ENCODE peak calls at places on chromosomes 6 and 20, in four cellular contexts. L, V, T and W are unnamed samples.

GRCh38 chr6:12103158-12103557 is 91.0 kb downstream of the HIVEP1 start:
- DNase-seq in T (peak; percentile 75), L (no peak), V (no peak), W (no peak)

GRCh38 chr6:111874030-111874425 is 776 bp upstream of the FYN start:
- DNase-seq in L (peak; percentile 81), T (no peak), V (no peak), W (peak; percentile 20)

GRCh38 chr6:151807513-151808330 is at the start of gene ESR1:
- DNase-seq in V (no peak), T (no peak), L (peak; percentile 20), W (no peak)

GRCh38 chr6:138785980-138786379 is 9.9 kb upstream of the ECT2L start:
- DNase-seq in L (no peak), T (no peak), V (no peak), W (peak; percentile 7)

GRCh38 chr6:137903933-137904821 is 37.1 kb downstream of the TNFAIP3 start:
- DNase-seq in V (no peak), T (peak; percentile 83), L (peak; percentile 36), W (peak; percentile 52)

GRCh38 chr20:44750081-44750805 is 4.6 kb downstream of the KCNK15 start:
- DNase-seq in T (peak; percentile 37), L (no peak), V (no peak), W (no peak)

GRCh38 chr6:134720353-134721094 is 229.4 kb downstream of the ALDH8A1 start:
- DNase-seq in L (peak; percentile 94), T (no peak), V (no peak), W (no peak)

GRCh38 chr6:47519279-47519678 is 41.7 kb downstream of the CD2AP start:
- DNase-seq in T (no peak), V (no peak), L (no peak), W (no peak)

GRCh38 chr6:68777956-68778355 is 142.9 kb downstream of the ADGRB3 start:
- DNase-seq in T (peak; percentile 57), L (no peak), V (no peak), W (peak; percentile 2)

GRCh38 chr6:152463183-152463582 is 174.0 kb downstream of the SYNE1 start:
- DNase-seq in T (no peak), V (no peak), L (no peak), W (peak; percentile 5)

GRCh38 chr20:63004607-63005211 is 2.1 kb downstream of the BHLHE23 start:
- DNase-seq in T (no peak), V (no peak), L (no peak), W (no peak)

GRCh38 chr20:62155428-62156253 is 12.1 kb downstream of the SS18L1 start:
- DNase-seq in V (no peak), T (no peak), L (no peak), W (peak; percentile 16)

GRCh38 chr6:3398755-3399671 is 57.8 kb downstream of the SLC22A23 start:
- DNase-seq in V (no peak), L (peak; percentile 58), T (no peak), W (no peak)

GRCh38 chr20:24589845-24590192 is 120.4 kb downstream of the SYNDIG1 start:
- DNase-seq in T (peak; percentile 6), V (no peak), L (no peak), W (no peak)

GRCh38 chr6:104718672-104719071 is 141.0 kb downstream of the HACE1 start:
- DNase-seq in T (no peak), L (peak; percentile 24), V (no peak), W (no peak)

GRCh38 chr6:145372671-145373123 is 362.6 kb downstream of the EPM2A start:
- DNase-seq in L (peak; percentile 18), V (peak; percentile 52), T (no peak), W (peak; percentile 65)

GRCh38 chr6:167787896-167788530 is 38.7 kb upstream of the AFDN start:
- DNase-seq in L (no peak), V (no peak), T (peak; percentile 34), W (no peak)

DNA sequence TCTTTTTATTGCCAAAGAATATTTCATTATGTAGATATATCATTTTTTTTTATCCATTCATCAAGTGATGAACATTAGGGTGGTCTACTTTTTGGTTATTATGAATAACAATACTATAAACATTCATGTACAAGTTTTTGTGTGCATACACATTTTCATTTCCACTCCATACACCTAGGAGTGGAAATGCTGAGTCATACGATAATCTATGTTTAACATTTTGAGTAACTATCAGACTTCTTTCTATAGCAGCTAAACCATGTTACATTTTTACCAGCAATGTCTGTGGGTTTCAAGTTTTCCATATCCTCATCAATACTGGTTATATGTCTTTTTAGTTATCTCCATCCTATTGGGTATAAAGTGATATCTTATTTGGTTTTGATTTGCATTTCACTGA is 65.7 kb downstream of the PRSS35 start:
- DNase-seq in V (no peak), L (no peak), T (no peak), W (no peak)
- TF ChIP-seq CTCF in V (no peak), L (no peak), T (no peak), W (no peak)

DNA sequence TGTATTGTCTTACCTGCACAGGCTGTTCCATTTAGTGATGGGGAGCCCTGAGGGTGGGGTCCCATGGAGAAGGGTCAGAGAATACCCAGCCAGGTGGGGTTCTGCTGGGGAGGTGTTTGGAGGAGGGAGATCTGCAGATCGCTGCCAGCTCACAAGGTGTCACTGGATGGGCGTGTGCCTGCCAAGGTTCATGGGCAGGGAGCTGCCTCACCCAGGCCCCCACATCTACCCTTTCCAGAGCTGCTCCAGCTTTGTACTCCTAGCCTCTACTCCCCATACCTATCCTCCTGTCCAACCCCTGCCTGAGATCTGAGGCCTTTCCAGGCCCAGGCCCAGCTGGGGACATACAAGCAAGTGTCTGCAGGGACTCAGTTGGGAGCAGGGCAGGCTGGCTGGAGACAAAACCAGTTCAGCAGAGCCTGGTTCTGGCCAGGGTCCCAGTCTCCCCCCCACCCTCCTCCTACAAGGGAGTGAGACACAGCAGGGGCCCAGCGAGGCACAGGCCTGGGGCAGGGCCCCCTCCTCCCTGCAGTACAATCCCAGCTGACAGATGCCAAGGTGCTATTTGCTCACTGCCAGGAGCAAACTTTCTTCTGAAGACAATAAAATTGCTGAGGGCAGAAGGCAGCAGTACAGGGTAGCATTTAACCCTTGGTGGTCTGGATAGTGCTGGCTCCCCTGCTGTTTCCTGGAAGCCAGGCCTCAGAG is 19.7 kb downstream of the SPDEF start:
- DNase-seq in V (no peak), L (no peak), T (no peak), W (no peak)
- TF ChIP-seq FOS in V (no peak), L (no peak), T (no peak), W (no peak)

GRCh38 chr6:73580247-73581149 is 59.7 kb upstream of the EEF1A1 start:
- DNase-seq in V (peak; percentile 61), L (peak; percentile 99), T (peak; percentile 93), W (peak; percentile 98)
- H4K20me1 ChIP-seq in V (no peaks in the 10 kb centered on the region), L (no peaks in the 10 kb centered on the region), T (no peaks in the 10 kb centered on the region), W (no peaks in the 10 kb centered on the region)

GRCh38 chr20:43473058-43473704 is 15.5 kb downstream of the SRSF6 start:
- DNase-seq in V (no peak), L (no peak), T (no peak), W (no peak)

GRCh38 chr20:43477193-43477592 is 19.5 kb downstream of the SRSF6 start:
- DNase-seq in L (no peak), T (no peak), V (no peak), W (no peak)

GRCh38 chr20:43477634-43478033 is 19.9 kb downstream of the SRSF6 start:
- DNase-seq in L (no peak), T (no peak), V (no peak), W (no peak)
- TF ChIP-seq CTCF in L (no peak), T (no peak), V (no peak), W (no peak)